ENCODE peak calls at places on chromosome 1, in four cellular contexts. G, T, R and U are unnamed samples.

GRCh38 chr1:69252696-69253095 is 315.0 kb upstream of the LRRC7 start:
- DNase-seq in G (no peak), T (no peak), R (no peak), U (no peak)

GRCh38 chr1:3352952-3353331 is 101.5 kb upstream of the ARHGEF16 start:
- DNase-seq in G (no peak), R (no peak), T (no peak), U (no peak)

GRCh38 chr1:180580237-180580636 is 21.5 kb downstream of the OVAAL start:
- DNase-seq in R (no peak), G (no peak), T (no peak), U (no peak)

GRCh38 chr1:64136749-64137568 is 66.5 kb upstream of the UBE2U start:
- DNase-seq in G (peak), R (peak), T (peak), U (peak)

GRCh38 chr1:7954683-7955082 is 6.8 kb upstream of the PARK7 start:
- DNase-seq in R (no peak), T (no peak), G (no peak), U (no peak)

GRCh38 chr1:181159451-181160151 is 71.1 kb downstream of the IER5 start:
- DNase-seq in R (no peak), T (peak), G (no peak), U (no peak)

GRCh38 chr1:43853161-43853921 is 80.3 kb upstream of the ARTN start:
- DNase-seq in R (no peak), T (peak), G (no peak), U (no peak)

GRCh38 chr1:66489146-66489545 is 44.8 kb upstream of the SGIP1 start:
- DNase-seq in R (no peak), T (no peak), G (no peak), U (no peak)

GRCh38 chr1:80882552-80882951 is 918.2 kb upstream of the ADGRL2 start:
- DNase-seq in G (peak), R (no peak), T (no peak), U (no peak)

GRCh38 chr1:180098242-180098995 is 56.2 kb upstream of the QSOX1 start:
- DNase-seq in R (no peak), G (no peak), T (peak), U (no peak)

GRCh38 chr1:109266965-109267364 is 16.0 kb downstream of the PSRC1 start:
- DNase-seq in T (no peak), R (no peak), G (no peak), U (no peak)

GRCh38 chr1:3981261-3981660 is 81.2 kb upstream of the C1orf174 start:
- DNase-seq in R (no peak), G (no peak), T (no peak), U (no peak)

GRCh38 chr1:5990913-5991783 is 1.1 kb downstream of the NPHP4 start:
- DNase-seq in T (no peak), G (peak), R (peak), U (no peak)

GRCh38 chr1:192100686-192101468 is 57.4 kb upstream of the RGS18 start:
- DNase-seq in G (no peak), T (no peak), R (no peak), U (no peak)

GRCh38 chr1:2935184-2935583 is 86.1 kb upstream of the ACTRT2 start:
- DNase-seq in R (no peak), G (no peak), T (no peak), U (no peak)

GRCh38 chr1:28071813-28072212 is 16.6 kb downstream of the EYA3 start:
- DNase-seq in G (no peak), R (no peak), T (no peak), U (no peak)

GRCh38 chr1:116971965-116972675 is 29.4 kb upstream of the CD101 start:
- DNase-seq in R (no peak), G (no peak), T (no peak), U (no peak)

GRCh38 chr1:243393093-243393492 is 137.3 kb downstream of the SDCCAG8 start:
- DNase-seq in T (no peak), R (no peak), G (no peak), U (no peak)

GRCh38 chr1:74995848-74996247 is 138.3 kb upstream of the LHX8 start:
- DNase-seq in G (no peak), R (no peak), T (no peak), U (no peak)

GRCh38 chr1:115705085-115706008 is 63.2 kb downstream of the CASQ2 start:
- DNase-seq in R (no peak), G (no peak), T (no peak), U (no peak)

GRCh38 chr1:155316922-155317321 is 3.8 kb upstream of the RUSC1 start:
- DNase-seq in G (no peak), T (no peak), R (no peak), U (no peak)

GRCh38 chr1:97806336-97806735 is 114.5 kb downstream of the DPYD start:
- DNase-seq in T (no peak), G (no peak), R (no peak), U (no peak)

GRCh38 chr1:171087896-171088295 is 2.8 kb upstream of the FMO3 start:
- DNase-seq in T (no peak), G (no peak), R (no peak), U (no peak)

GRCh38 chr1:151436985-151437384 is 22.3 kb downstream of the POGZ start:
- DNase-seq in G (no peak), R (no peak), T (no peak), U (no peak)

GRCh38 chr1:152884506-152884905 is 6.4 kb downstream of the SMCP start:
- DNase-seq in R (no peak), T (no peak), G (no peak), U (no peak)

GRCh38 chr1:22780696-22781095 is 70.1 kb downstream of the EPHB2 start:
- DNase-seq in G (peak), T (peak), R (no peak), U (no peak)

GRCh38 chr1:183029591-183030000 is 6.4 kb downstream of the LAMC1 start:
- DNase-seq in T (no peak), R (no peak), G (no peak), U (no peak)

GRCh38 chr1:60569189-60569588 is 495.6 kb upstream of the C1orf87 start:
- DNase-seq in T (no peak), R (no peak), G (no peak), U (no peak)

GRCh38 chr1:22275626-22276395 is 132.9 kb upstream of the WNT4 start:
- DNase-seq in R (no peak), G (peak), T (peak), U (no peak)